ENCODE peak calls at places on chromosomes 5 and 9, in four cellular contexts. E, I, V and W are unnamed samples.
A peak's percentile ranks its signal among the peaks of the same experiment; 100 is the strongest.

GRCh38 chr5:124649548-124650501 is 96.6 kb downstream of the ZNF608 start:
- DNase-seq in V (peak; percentile 99), I (peak; percentile 23), E (no peak), W (peak; percentile 93)

GRCh38 chr5:84379749-84380148 is 4.9 kb downstream of the EDIL3 start:
- DNase-seq in I (no peak), E (no peak), V (no peak), W (peak; percentile 56)

GRCh38 chr9:2153599-2154217 is 138.6 kb downstream of the SMARCA2 start:
- DNase-seq in I (no peak), E (no peak), V (no peak), W (no peak)

GRCh38 chr5:173448856-173449255 is 120.6 kb upstream of the STC2 start:
- DNase-seq in E (no peak), I (no peak), V (no peak), W (no peak)

GRCh38 chr9:109013678-109014145 is 413 bp upstream of the CTNNAL1 start:
- DNase-seq in I (no peak), E (no peak), V (no peak), W (no peak)

GRCh38 chr5:40240111-40240510 is 439.6 kb upstream of the PTGER4 start:
- DNase-seq in E (no peak), I (no peak), V (no peak), W (peak; percentile 43)

GRCh38 chr5:4553968-4554367 is 586.2 kb upstream of the ADAMTS16 start:
- DNase-seq in I (no peak), E (no peak), V (no peak), W (no peak)

GRCh38 chr5:107631805-107632362 is 38.9 kb downstream of the EFNA5 start:
- DNase-seq in E (no peak), V (no peak), I (no peak), W (no peak)

GRCh38 chr9:92964607-92964975 is 17.3 kb downstream of the FGD3 start:
- DNase-seq in I (no peak), E (no peak), V (no peak), W (no peak)

GRCh38 chr5:9784231-9784630 is 154.1 kb upstream of the TAS2R1 start:
- DNase-seq in V (no peak), E (no peak), I (no peak), W (no peak)

GRCh38 chr9:129174724-129175514 is 3.1 kb downstream of the IER5L start:
- DNase-seq in E (no peak), V (no peak), I (peak; percentile 83), W (peak; percentile 90)

GRCh38 chr5:65062684-65063083 is 294.0 kb downstream of the CWC27 start:
- DNase-seq in I (no peak), V (no peak), E (no peak), W (peak; percentile 94)

GRCh38 chr5:65066385-65066784 is 297.7 kb downstream of the CWC27 start:
- DNase-seq in V (peak; percentile 92), E (no peak), I (no peak), W (no peak)

GRCh38 chr5:65066787-65067506 is 298.2 kb downstream of the CWC27 start:
- DNase-seq in E (no peak), V (no peak), I (no peak), W (no peak)

GRCh38 chr5:65061974-65062353 is 293.2 kb downstream of the CWC27 start:
- DNase-seq in V (peak; percentile 51), E (no peak), I (no peak), W (no peak)

DNA sequence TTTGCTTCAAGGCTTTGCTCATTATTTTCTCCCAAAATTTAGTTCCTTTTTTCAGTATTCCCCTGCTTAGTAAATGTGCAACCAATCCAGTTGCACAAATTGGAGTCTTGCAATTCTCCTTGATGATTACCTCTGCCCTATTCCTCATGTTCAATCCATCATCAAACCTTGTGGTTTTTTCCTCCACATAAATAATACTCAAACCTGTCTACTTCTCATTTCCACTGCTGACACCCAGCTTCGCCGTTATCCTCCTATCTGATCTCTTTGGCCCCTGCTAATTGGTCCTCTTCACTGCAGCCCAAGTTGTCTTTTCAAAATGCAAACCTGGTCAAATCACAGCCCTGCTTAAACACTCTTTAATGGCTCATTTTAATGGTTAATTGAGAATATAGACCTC is 296.4 kb downstream of the CWC27 start:
- DNase-seq in I (no peak), E (no peak), V (no peak), W (no peak)
- H3K4me1 ChIP-seq in I (no peaks in the 10 kb centered on the region), E (peaks cover 7% of the 10 kb centered on the region), V (peaks cover 77% of the 10 kb centered on the region), W (peaks cover 11% of the 10 kb centered on the region)

DNA sequence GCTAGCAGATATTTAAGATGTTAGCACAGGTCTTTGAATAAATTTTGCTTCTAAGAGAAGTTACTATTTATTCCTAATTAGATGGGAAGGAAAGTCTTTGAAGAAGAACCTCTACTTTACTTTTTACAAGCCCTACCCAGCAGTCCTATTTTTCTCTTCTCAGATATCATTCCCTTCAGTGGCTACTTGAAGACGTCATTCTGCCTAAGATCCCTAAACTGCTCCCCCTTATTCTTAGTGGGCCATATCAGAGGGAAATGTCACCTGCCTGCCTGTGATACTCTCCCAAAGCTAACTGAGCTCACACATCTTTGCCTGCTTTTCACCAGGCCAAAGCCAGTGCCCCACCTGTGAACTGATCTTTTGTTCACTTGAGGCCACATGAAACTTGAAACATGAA is 16.5 kb upstream of the TMED9 start:
- DNase-seq in E (no peak), I (no peak), V (no peak), W (no peak)
- H3K27ac ChIP-seq in E (no peak overlapping the region), I (no peak overlapping the region), V (no peak overlapping the region), W (no peak overlapping the region)

GRCh38 chr9:27468450-27469110 is 55.5 kb upstream of the IFNK start:
- DNase-seq in V (no peak), E (no peak), I (no peak), W (no peak)
- TF ChIP-seq CHD1 in V (no peak), E (no peak), I (no peak), W (no peak)

DNA sequence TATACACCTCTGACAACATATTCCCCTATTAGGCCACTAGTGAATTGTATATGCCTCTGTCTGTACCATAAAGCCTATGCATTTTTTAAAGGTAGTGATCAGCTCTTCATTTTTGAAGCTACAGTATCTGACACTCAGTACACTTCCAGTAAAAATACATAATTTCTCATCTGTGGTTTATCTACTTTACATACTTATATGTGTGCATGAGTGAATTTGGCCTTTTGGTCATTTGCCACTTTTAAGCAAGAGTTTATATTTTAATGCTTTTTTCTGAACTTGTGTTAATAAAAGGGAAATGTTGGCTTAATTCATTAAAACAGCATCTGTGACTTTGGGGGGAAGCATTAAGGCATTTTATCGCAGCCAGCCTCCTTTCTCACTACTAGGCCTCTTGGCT is 47.8 kb downstream of the ST8SIA4 start:
- DNase-seq in V (no peak), I (no peak), E (no peak), W (no peak)
- H3K4me1 ChIP-seq in V (peaks cover 49% of the 10 kb centered on the region), I (no peaks in the 10 kb centered on the region), E (no peaks in the 10 kb centered on the region), W (no peaks in the 10 kb centered on the region)

DNA sequence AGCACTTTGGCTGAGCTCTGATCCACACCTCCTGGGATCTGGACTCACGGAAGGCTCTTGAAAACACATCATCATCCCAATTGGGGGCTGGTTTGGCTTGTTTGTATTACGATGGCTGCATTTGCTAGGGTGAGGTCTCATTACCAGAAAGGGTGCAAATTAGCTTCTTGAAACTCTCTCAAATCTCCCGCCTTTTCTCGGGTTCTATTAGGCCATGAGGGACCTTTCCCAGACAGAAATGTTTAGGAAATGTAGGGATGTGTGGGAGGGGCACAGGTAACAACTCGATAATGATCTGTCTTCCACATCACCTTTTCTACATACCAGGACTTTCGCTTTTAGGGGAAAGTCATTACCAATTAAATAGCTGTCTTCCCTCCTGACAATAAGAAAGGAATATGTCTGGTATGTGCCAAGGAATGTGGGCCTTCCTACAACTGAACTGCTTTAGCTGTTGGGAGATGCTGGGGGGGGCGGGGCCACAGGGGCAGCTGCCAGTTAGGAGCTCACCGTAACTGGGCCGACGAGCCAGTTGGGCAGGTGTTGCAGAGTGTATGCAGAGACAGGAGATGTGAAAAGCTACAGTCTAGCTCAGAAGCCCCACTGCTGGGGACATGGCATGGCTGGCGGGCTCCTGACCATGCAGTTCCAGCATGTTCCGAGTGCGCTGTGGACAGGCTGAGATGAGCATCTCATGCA is 71.2 kb downstream of the AK8 start:
- DNase-seq in I (no peak), V (no peak), E (peak; percentile 47), W (no peak)
- H3K27ac ChIP-seq in I (no peak overlapping the region), V (no peak overlapping the region), E (no peak overlapping the region), W (no peak overlapping the region)

DNA sequence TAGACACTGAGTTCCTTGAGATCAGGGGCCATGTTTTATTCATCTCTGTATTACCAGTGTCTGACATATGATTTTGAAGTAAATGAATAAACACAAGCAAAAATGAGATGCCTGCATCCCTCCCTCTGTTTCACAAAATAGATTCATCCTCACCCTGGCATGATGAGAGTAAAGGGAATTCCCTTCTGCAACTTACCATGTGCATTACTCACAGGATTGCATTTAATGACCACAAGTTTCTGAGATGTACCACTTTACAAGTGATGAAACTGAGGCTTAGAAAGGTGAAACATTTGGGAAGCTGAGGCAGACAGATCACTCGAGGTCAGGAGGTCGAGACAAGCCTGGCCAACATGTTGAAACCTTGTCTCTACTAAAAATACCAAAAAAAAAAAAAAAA is 74.1 kb upstream of the TNFSF8 start:
- DNase-seq in E (no peak), V (no peak), I (no peak), W (no peak)
- TF ChIP-seq CHD1 in E (no peak), V (no peak), I (no peak), W (no peak)